ENCODE peak calls at places on chromosomes 1 and 21, in seven cellular contexts. One of them, this sample, is unnamed.
A peak's percentile ranks its signal among the peaks of the same experiment; 100 is the strongest.

GRCh38 chr1:43319288-43319687 is 18.3 kb upstream of the MPL start:
- DNase-seq in stomach: no peak
- DNase-seq in substantia nigra: no peak
- DNase-seq in GM12892: no peak
- DNase-seq in NCI-H524: no peak
- DNase-seq in ovary: no peak
- DNase-seq in activated T-helper 2 cell treated with anti-CD3 and anti-CD28 coated beads, Interferon-gamma antibody, Interleukin-2, Interleukin-4, amounts not matched to agents 10 μg/mL and 5 μg/mL and 100 μg/mL, durations not matched to agents 14 hours and 24 hours and 36 hours: no peak
- DNase-seq in this sample: no peak

GRCh38 chr1:31627301-31627929 is 9.9 kb downstream of the HCRTR1 start:
- DNase-seq in NCI-H524: peak; percentile 90
- DNase-seq in GM12892: no peak
- DNase-seq in stomach: peak; percentile 90
- DNase-seq in substantia nigra: peak; percentile 38
- DNase-seq in activated T-helper 2 cell treated with anti-CD3 and anti-CD28 coated beads, Interferon-gamma antibody, Interleukin-2, Interleukin-4, amounts not matched to agents 10 μg/mL and 5 μg/mL and 100 μg/mL, durations not matched to agents 14 hours and 24 hours and 36 hours: no peak
- DNase-seq in ovary: peak; percentile 59
- DNase-seq in this sample: no peak

GRCh38 chr1:198937231-198938031 is 298.6 kb downstream of the PTPRC start:
- DNase-seq in activated T-helper 2 cell treated with anti-CD3 and anti-CD28 coated beads, Interferon-gamma antibody, Interleukin-2, Interleukin-4, amounts not matched to agents 10 μg/mL and 5 μg/mL and 100 μg/mL, durations not matched to agents 14 hours and 24 hours and 36 hours: peak; percentile 66
- DNase-seq in ovary: no peak
- DNase-seq in GM12892: peak; percentile 19
- DNase-seq in substantia nigra: peak; percentile 79
- DNase-seq in NCI-H524: peak; percentile 75
- DNase-seq in stomach: no peak
- DNase-seq in this sample: peak; percentile 91

GRCh38 chr1:55021965-55022546 is 17.3 kb upstream of the PCSK9 start:
- DNase-seq in substantia nigra: peak; percentile 65
- DNase-seq in GM12892: peak; percentile 78
- DNase-seq in NCI-H524: peak; percentile 89
- DNase-seq in ovary: peak; percentile 65
- DNase-seq in activated T-helper 2 cell treated with anti-CD3 and anti-CD28 coated beads, Interferon-gamma antibody, Interleukin-2, Interleukin-4, amounts not matched to agents 10 μg/mL and 5 μg/mL and 100 μg/mL, durations not matched to agents 14 hours and 24 hours and 36 hours: peak; percentile 45
- DNase-seq in stomach: peak; percentile 95
- DNase-seq in this sample: peak; percentile 80

GRCh38 chr21:46097826-46098286 is at the start of gene COL6A2:
- DNase-seq in stomach: peak; percentile 45
- DNase-seq in substantia nigra: no peak
- DNase-seq in NCI-H524: no peak
- DNase-seq in ovary: peak; percentile 87
- DNase-seq in GM12892: peak; percentile 30
- DNase-seq in activated T-helper 2 cell treated with anti-CD3 and anti-CD28 coated beads, Interferon-gamma antibody, Interleukin-2, Interleukin-4, amounts not matched to agents 10 μg/mL and 5 μg/mL and 100 μg/mL, durations not matched to agents 14 hours and 24 hours and 36 hours: peak; percentile 39
- DNase-seq in this sample: peak; percentile 10

GRCh38 chr1:157691285-157691920 is 9.2 kb downstream of the FCRL3 start:
- DNase-seq in NCI-H524: peak; percentile 4
- DNase-seq in GM12892: no peak
- DNase-seq in ovary: no peak
- DNase-seq in activated T-helper 2 cell treated with anti-CD3 and anti-CD28 coated beads, Interferon-gamma antibody, Interleukin-2, Interleukin-4, amounts not matched to agents 10 μg/mL and 5 μg/mL and 100 μg/mL, durations not matched to agents 14 hours and 24 hours and 36 hours: no peak
- DNase-seq in stomach: no peak
- DNase-seq in substantia nigra: no peak
- DNase-seq in this sample: no peak

GRCh38 chr21:27476696-27477095 is 509.8 kb upstream of the ADAMTS5 start:
- DNase-seq in activated T-helper 2 cell treated with anti-CD3 and anti-CD28 coated beads, Interferon-gamma antibody, Interleukin-2, Interleukin-4, amounts not matched to agents 10 μg/mL and 5 μg/mL and 100 μg/mL, durations not matched to agents 14 hours and 24 hours and 36 hours: no peak
- DNase-seq in stomach: no peak
- DNase-seq in ovary: no peak
- DNase-seq in NCI-H524: no peak
- DNase-seq in GM12892: no peak
- DNase-seq in substantia nigra: no peak
- DNase-seq in this sample: no peak

GRCh38 chr1:234214129-234214910 is 158.9 kb upstream of the COA6 start:
- DNase-seq in ovary: no peak
- DNase-seq in activated T-helper 2 cell treated with anti-CD3 and anti-CD28 coated beads, Interferon-gamma antibody, Interleukin-2, Interleukin-4, amounts not matched to agents 10 μg/mL and 5 μg/mL and 100 μg/mL, durations not matched to agents 14 hours and 24 hours and 36 hours: peak; percentile 20
- DNase-seq in GM12892: no peak
- DNase-seq in NCI-H524: no peak
- DNase-seq in substantia nigra: peak; percentile 32
- DNase-seq in stomach: no peak
- DNase-seq in this sample: peak; percentile 17